ENCODE peak calls at places on chromosomes 12 and 14, in seven cellular contexts. One of them, this sample, is unnamed.

GRCh38 chr14:97306785-97307246 is 509.6 kb downstream of the VRK1 start:
- DNase-seq in lung: no peak
- DNase-seq in SK-N-SH: no peak
- DNase-seq in GM12865: peak; percentile 92
- DNase-seq in IMR-90: no peak
- DNase-seq in PC-9: no peak
- DNase-seq in HCT116: no peak
- DNase-seq in this sample: no peak

GRCh38 chr14:61104358-61104757 is 123.3 kb downstream of the SLC38A6 start:
- DNase-seq in lung: no peak
- DNase-seq in SK-N-SH: no peak
- DNase-seq in GM12865: peak; percentile 12
- DNase-seq in IMR-90: no peak
- DNase-seq in PC-9: no peak
- DNase-seq in HCT116: no peak
- DNase-seq in this sample: no peak

GRCh38 chr12:124674937-124675336 is 107.5 kb upstream of the NCOR2 start:
- DNase-seq in lung: no peak
- DNase-seq in SK-N-SH: no peak
- DNase-seq in GM12865: no peak
- DNase-seq in IMR-90: no peak
- DNase-seq in PC-9: no peak
- DNase-seq in HCT116: no peak
- DNase-seq in this sample: no peak

GRCh38 chr14:20631023-20631820 is 10.3 kb downstream of the OR6S1 start:
- DNase-seq in lung: no peak
- DNase-seq in SK-N-SH: no peak
- DNase-seq in GM12865: peak; percentile 72
- DNase-seq in IMR-90: peak; percentile 70
- DNase-seq in PC-9: peak; percentile 54
- DNase-seq in HCT116: no peak
- DNase-seq in this sample: no peak

GRCh38 chr12:68240975-68241374 is 12.4 kb downstream of the IL22 start:
- DNase-seq in lung: no peak
- DNase-seq in SK-N-SH: no peak
- DNase-seq in GM12865: peak; percentile 88
- DNase-seq in IMR-90: peak; percentile 57
- DNase-seq in PC-9: no peak
- DNase-seq in HCT116: no peak
- DNase-seq in this sample: no peak

GRCh38 chr12:58804749-58805148 is 115.6 kb downstream of the LRIG3 start:
- DNase-seq in lung: no peak
- DNase-seq in SK-N-SH: peak; percentile 1
- DNase-seq in GM12865: peak; percentile 9
- DNase-seq in IMR-90: no peak
- DNase-seq in PC-9: no peak
- DNase-seq in HCT116: peak; percentile 7
- DNase-seq in this sample: no peak

GRCh38 chr12:112479413-112479812 is 60.7 kb downstream of the PTPN11 start:
- DNase-seq in lung: no peak
- DNase-seq in SK-N-SH: no peak
- DNase-seq in GM12865: no peak
- DNase-seq in IMR-90: no peak
- DNase-seq in PC-9: no peak
- DNase-seq in HCT116: no peak
- DNase-seq in this sample: no peak

GRCh38 chr14:61581955-61582615 is 113.2 kb upstream of the HIF1A start:
- DNase-seq in lung: no peak
- DNase-seq in SK-N-SH: no peak
- DNase-seq in GM12865: no peak
- DNase-seq in IMR-90: no peak
- DNase-seq in PC-9: no peak
- DNase-seq in HCT116: no peak
- DNase-seq in this sample: no peak

GRCh38 chr12:102454808-102455760 is 25.3 kb downstream of the IGF1 start:
- DNase-seq in lung: peak; percentile 62
- DNase-seq in SK-N-SH: no peak
- DNase-seq in GM12865: no peak
- DNase-seq in IMR-90: peak; percentile 74
- DNase-seq in PC-9: no peak
- DNase-seq in HCT116: no peak
- DNase-seq in this sample: peak; percentile 5

GRCh38 chr12:94560416-94561221 is 89.7 kb downstream of the TMCC3 start:
- DNase-seq in lung: no peak
- DNase-seq in SK-N-SH: no peak
- DNase-seq in GM12865: peak; percentile 82
- DNase-seq in IMR-90: peak; percentile 53
- DNase-seq in PC-9: peak; percentile 94
- DNase-seq in HCT116: peak; percentile 35
- DNase-seq in this sample: no peak

GRCh38 chr12:127393460-127393859 is 873.5 kb upstream of the TMEM132C start:
- DNase-seq in lung: no peak
- DNase-seq in SK-N-SH: no peak
- DNase-seq in GM12865: no peak
- DNase-seq in IMR-90: no peak
- DNase-seq in PC-9: no peak
- DNase-seq in HCT116: no peak
- DNase-seq in this sample: no peak

GRCh38 chr12:82964446-82964845 is 277.7 kb downstream of the TMTC2 start:
- DNase-seq in lung: no peak
- DNase-seq in SK-N-SH: no peak
- DNase-seq in GM12865: no peak
- DNase-seq in IMR-90: no peak
- DNase-seq in PC-9: no peak
- DNase-seq in HCT116: no peak
- DNase-seq in this sample: no peak

GRCh38 chr14:65981192-65981843 is 504.9 kb upstream of the CCDC196 start:
- DNase-seq in lung: no peak
- DNase-seq in SK-N-SH: no peak
- DNase-seq in GM12865: no peak
- DNase-seq in IMR-90: no peak
- DNase-seq in PC-9: no peak
- DNase-seq in HCT116: no peak
- DNase-seq in this sample: no peak

GRCh38 chr12:3002636-3003035 is 43.4 kb downstream of the TEAD4 start:
- DNase-seq in lung: no peak
- DNase-seq in SK-N-SH: no peak
- DNase-seq in GM12865: no peak
- DNase-seq in IMR-90: no peak
- DNase-seq in PC-9: no peak
- DNase-seq in HCT116: no peak
- DNase-seq in this sample: no peak

GRCh38 chr12:108730337-108731104 is 797 bp downstream of the CORO1C start:
- DNase-seq in lung: peak; percentile 62
- DNase-seq in SK-N-SH: peak; percentile 74
- DNase-seq in GM12865: peak; percentile 75
- DNase-seq in IMR-90: peak; percentile 88
- DNase-seq in PC-9: peak; percentile 65
- DNase-seq in HCT116: peak; percentile 12
- DNase-seq in this sample: peak; percentile 53

GRCh38 chr12:31736472-31736871 is 7.7 kb upstream of the AMN1 start:
- DNase-seq in lung: no peak
- DNase-seq in SK-N-SH: no peak
- DNase-seq in GM12865: peak; percentile 56
- DNase-seq in IMR-90: peak; percentile 89
- DNase-seq in PC-9: peak; percentile 36
- DNase-seq in HCT116: no peak
- DNase-seq in this sample: no peak

GRCh38 chr12:13387074-13387473 is 190.5 kb downstream of the EMP1 start:
- DNase-seq in lung: no peak
- DNase-seq in SK-N-SH: no peak
- DNase-seq in GM12865: no peak
- DNase-seq in IMR-90: no peak
- DNase-seq in PC-9: no peak
- DNase-seq in HCT116: no peak
- DNase-seq in this sample: no peak

GRCh38 chr12:53047221-53048032 is 2.4 kb upstream of the TNS2 start:
- DNase-seq in lung: peak; percentile 76
- DNase-seq in SK-N-SH: peak; percentile 95
- DNase-seq in GM12865: peak; percentile 51
- DNase-seq in IMR-90: peak; percentile 69
- DNase-seq in PC-9: peak; percentile 86
- DNase-seq in HCT116: no peak
- DNase-seq in this sample: no peak

GRCh38 chr12:53096089-53096741 is 1.3 kb upstream of the IGFBP6 start:
- DNase-seq in lung: peak; percentile 57
- DNase-seq in SK-N-SH: no peak
- DNase-seq in GM12865: no peak
- DNase-seq in IMR-90: peak; percentile 65
- DNase-seq in PC-9: peak; percentile 53
- DNase-seq in HCT116: no peak
- DNase-seq in this sample: no peak

GRCh38 chr14:22588419-22589095 is 467 bp downstream of the DAD1 start:
- DNase-seq in lung: no peak
- DNase-seq in SK-N-SH: no peak
- DNase-seq in GM12865: peak; percentile 19
- DNase-seq in IMR-90: no peak
- DNase-seq in PC-9: no peak
- DNase-seq in HCT116: no peak
- DNase-seq in this sample: no peak

GRCh38 chr14:43539210-43539609 is 967.9 kb downstream of the FSCB start:
- DNase-seq in lung: no peak
- DNase-seq in SK-N-SH: no peak
- DNase-seq in GM12865: no peak
- DNase-seq in IMR-90: peak; percentile 0
- DNase-seq in PC-9: peak; percentile 5
- DNase-seq in HCT116: peak; percentile 1
- DNase-seq in this sample: no peak

GRCh38 chr12:1935700-1936378 is 17.4 kb upstream of the CACNA2D4 start:
- DNase-seq in lung: no peak
- DNase-seq in SK-N-SH: peak; percentile 30
- DNase-seq in GM12865: no peak
- DNase-seq in IMR-90: no peak
- DNase-seq in PC-9: no peak
- DNase-seq in HCT116: no peak
- DNase-seq in this sample: no peak

GRCh38 chr12:1939745-1940607 is 21.5 kb upstream of the CACNA2D4 start:
- DNase-seq in lung: peak; percentile 89
- DNase-seq in SK-N-SH: peak; percentile 81
- DNase-seq in GM12865: peak; percentile 88
- DNase-seq in IMR-90: peak; percentile 78
- DNase-seq in PC-9: peak; percentile 81
- DNase-seq in HCT116: peak; percentile 52
- DNase-seq in this sample: no peak

GRCh38 chr12:1936406-1937320 is 18.2 kb upstream of the CACNA2D4 start:
- DNase-seq in lung: peak; percentile 62
- DNase-seq in SK-N-SH: peak; percentile 85
- DNase-seq in GM12865: no peak
- DNase-seq in IMR-90: peak; percentile 82
- DNase-seq in PC-9: peak; percentile 24
- DNase-seq in HCT116: no peak
- DNase-seq in this sample: peak; percentile 54

GRCh38 chr12:1937481-1938224 is 19.2 kb upstream of the CACNA2D4 start:
- DNase-seq in lung: no peak
- DNase-seq in SK-N-SH: no peak
- DNase-seq in GM12865: no peak
- DNase-seq in IMR-90: no peak
- DNase-seq in PC-9: no peak
- DNase-seq in HCT116: no peak
- DNase-seq in this sample: no peak

DNA sequence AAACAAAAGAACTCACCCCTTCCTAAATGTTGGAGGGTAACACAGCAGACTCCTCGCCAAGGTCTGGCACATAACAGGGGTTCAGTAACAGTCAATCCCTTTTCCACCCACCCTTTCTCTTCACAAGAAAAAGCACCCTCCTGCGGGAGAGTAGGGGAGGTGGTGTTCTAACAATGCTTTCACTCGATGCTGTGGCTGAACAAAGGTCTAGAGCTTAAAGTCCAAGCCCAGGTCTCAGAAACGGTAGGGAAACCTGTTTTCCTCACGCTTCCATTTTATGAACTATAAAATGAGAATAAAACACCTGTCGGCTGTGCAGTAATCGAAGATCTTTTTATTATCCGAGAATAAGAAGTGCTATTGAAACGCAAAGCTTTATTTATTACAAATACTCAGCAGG is 20.9 kb upstream of the CACNA2D4 start:
- DNase-seq in lung: no peak
- DNase-seq in SK-N-SH: no peak
- DNase-seq in GM12865: no peak
- DNase-seq in IMR-90: no peak
- DNase-seq in PC-9: no peak
- DNase-seq in HCT116: no peak
- DNase-seq in this sample: no peak
- H3K4me3 ChIP-seq in lung: no peak overlapping the region
- H3K4me3 ChIP-seq in SK-N-SH: no peak overlapping the region
- H3K4me3 ChIP-seq in GM12865: no peak overlapping the region
- H3K4me3 ChIP-seq in IMR-90: no peak overlapping the region
- H3K4me3 ChIP-seq in PC-9: no peak overlapping the region
- H3K4me3 ChIP-seq in HCT116: no peak overlapping the region
- H3K4me3 ChIP-seq in this sample: no peak overlapping the region

GRCh38 chr14:67817750-67818438 is 1.5 kb upstream of the ZFYVE26 start:
- DNase-seq in lung: no peak
- DNase-seq in SK-N-SH: no peak
- DNase-seq in GM12865: no peak
- DNase-seq in IMR-90: no peak
- DNase-seq in PC-9: no peak
- DNase-seq in HCT116: no peak
- DNase-seq in this sample: no peak
- H3K4me3 ChIP-seq in lung: no peak overlapping the region
- H3K4me3 ChIP-seq in SK-N-SH: no peak overlapping the region
- H3K4me3 ChIP-seq in GM12865: no peak overlapping the region
- H3K4me3 ChIP-seq in IMR-90: no peak overlapping the region
- H3K4me3 ChIP-seq in PC-9: no peak overlapping the region
- H3K4me3 ChIP-seq in HCT116: no peak overlapping the region
- H3K4me3 ChIP-seq in this sample: no peak overlapping the region

GRCh38 chr12:122100568-122100967 is 22.0 kb downstream of the MLXIP start:
- DNase-seq in lung: no peak
- DNase-seq in SK-N-SH: no peak
- DNase-seq in GM12865: no peak
- DNase-seq in IMR-90: no peak
- DNase-seq in PC-9: no peak
- DNase-seq in HCT116: no peak
- DNase-seq in this sample: no peak

GRCh38 chr12:122097641-122098364 is 19.2 kb downstream of the MLXIP start:
- DNase-seq in lung: peak; percentile 83
- DNase-seq in SK-N-SH: peak; percentile 66
- DNase-seq in GM12865: no peak
- DNase-seq in IMR-90: peak; percentile 44
- DNase-seq in PC-9: peak; percentile 77
- DNase-seq in HCT116: no peak
- DNase-seq in this sample: no peak

GRCh38 chr12:122102331-122102730 is 23.8 kb downstream of the MLXIP start:
- DNase-seq in lung: no peak
- DNase-seq in SK-N-SH: no peak
- DNase-seq in GM12865: no peak
- DNase-seq in IMR-90: peak; percentile 56
- DNase-seq in PC-9: no peak
- DNase-seq in HCT116: no peak
- DNase-seq in this sample: no peak

GRCh38 chr12:122099280-122099749 is 20.8 kb downstream of the MLXIP start:
- DNase-seq in lung: no peak
- DNase-seq in SK-N-SH: no peak
- DNase-seq in GM12865: no peak
- DNase-seq in IMR-90: no peak
- DNase-seq in PC-9: no peak
- DNase-seq in HCT116: no peak
- DNase-seq in this sample: no peak

GRCh38 chr12:122099856-122100255 is 21.3 kb downstream of the MLXIP start:
- DNase-seq in lung: no peak
- DNase-seq in SK-N-SH: no peak
- DNase-seq in GM12865: no peak
- DNase-seq in IMR-90: no peak
- DNase-seq in PC-9: no peak
- DNase-seq in HCT116: no peak
- DNase-seq in this sample: no peak
- H3K4me3 ChIP-seq in lung: no peak overlapping the region
- H3K4me3 ChIP-seq in SK-N-SH: no peak overlapping the region
- H3K4me3 ChIP-seq in GM12865: no peak overlapping the region
- H3K4me3 ChIP-seq in IMR-90: no peak overlapping the region
- H3K4me3 ChIP-seq in PC-9: no peak overlapping the region
- H3K4me3 ChIP-seq in HCT116: no peak overlapping the region
- H3K4me3 ChIP-seq in this sample: no peak overlapping the region

GRCh38 chr14:57392830-57393229 is 2.4 kb downstream of the NAA30 start:
- DNase-seq in lung: no peak
- DNase-seq in SK-N-SH: no peak
- DNase-seq in GM12865: no peak
- DNase-seq in IMR-90: no peak
- DNase-seq in PC-9: no peak
- DNase-seq in HCT116: no peak
- DNase-seq in this sample: no peak
- H3K4me3 ChIP-seq in lung: no peak overlapping the region
- H3K4me3 ChIP-seq in SK-N-SH: peak overlapping the region; percentile 88
- H3K4me3 ChIP-seq in GM12865: peak overlapping the region; percentile 87
- H3K4me3 ChIP-seq in IMR-90: peak overlapping the region; percentile 10
- H3K4me3 ChIP-seq in PC-9: peak overlapping the region; percentile 71
- H3K4me3 ChIP-seq in HCT116: no peak overlapping the region
- H3K4me3 ChIP-seq in this sample: peak overlapping the region; percentile 99

This sample was measured in thoracic aorta.